ENCODE peak calls at places on chromosomes 2 and 18, in four cellular contexts. Z is stomach, S is lung, A is GM12878. X is an unnamed sample.

GRCh38 chr18:13266208-13267100 is 47.9 kb downstream of the LDLRAD4 start:
- DNase-seq in Z (no peak), S (no peak), A (no peak), X (no peak)

GRCh38 chr2:109472331-109473005 is 141.3 kb downstream of the SEPTIN10 start:
- DNase-seq in Z (no peak), S (no peak), A (no peak), X (no peak)

GRCh38 chr2:20706217-20706616 is 39.3 kb downstream of the GDF7 start:
- DNase-seq in Z (no peak), S (no peak), A (no peak), X (no peak)

GRCh38 chr2:38371235-38371634 is 5.8 kb downstream of the ATL2 start:
- DNase-seq in Z (no peak), S (no peak), A (no peak), X (no peak)

GRCh38 chr2:142714600-142714999 is 162.9 kb upstream of the KYNU start:
- DNase-seq in Z (no peak), S (no peak), A (no peak), X (no peak)

GRCh38 chr2:135052997-135053474 is 944 bp downstream of the RAB3GAP1 start:
- DNase-seq in Z (no peak), S (no peak), A (no peak), X (peak; percentile 8)

GRCh38 chr18:44502790-44503189 is 177.9 kb upstream of the SETBP1 start:
- DNase-seq in Z (no peak), S (no peak), A (no peak), X (no peak)

GRCh38 chr2:70553334-70553583 is 367 bp downstream of the TGFA start:
- DNase-seq in Z (peak; percentile 62), S (peak; percentile 48), A (no peak), X (peak; percentile 75)

GRCh38 chr2:96762529-96763253 is 2.0 kb downstream of the CNNM4 start:
- DNase-seq in Z (no peak), S (no peak), A (no peak), X (peak; percentile 79)

GRCh38 chr2:222950886-222951285 is 90.0 kb downstream of the ACSL3 start:
- DNase-seq in Z (no peak), S (no peak), A (no peak), X (no peak)

GRCh38 chr2:241776336-241777166 is at the start of gene GAL3ST2:
- DNase-seq in Z (no peak), S (peak; percentile 21), A (no peak), X (no peak)

GRCh38 chr18:79486356-79487197 is 90.8 kb downstream of the NFATC1 start:
- DNase-seq in Z (no peak), S (no peak), A (no peak), X (no peak)

GRCh38 chr2:157911646-157912217 is 35.6 kb upstream of the ACVR1 start:
- DNase-seq in Z (no peak), S (no peak), A (no peak), X (no peak)

GRCh38 chr2:235129856-235130255 is 178.0 kb downstream of the SH3BP4 start:
- DNase-seq in Z (no peak), S (no peak), A (no peak), X (no peak)

GRCh38 chr2:225337183-225337582 is 62.3 kb upstream of the NYAP2 start:
- DNase-seq in Z (no peak), S (no peak), A (no peak), X (peak; percentile 35)

GRCh38 chr2:159146930-159147666 is 139.4 kb downstream of the WDSUB1 start:
- DNase-seq in Z (peak; percentile 67), S (peak; percentile 62), A (no peak), X (no peak)

DNA sequence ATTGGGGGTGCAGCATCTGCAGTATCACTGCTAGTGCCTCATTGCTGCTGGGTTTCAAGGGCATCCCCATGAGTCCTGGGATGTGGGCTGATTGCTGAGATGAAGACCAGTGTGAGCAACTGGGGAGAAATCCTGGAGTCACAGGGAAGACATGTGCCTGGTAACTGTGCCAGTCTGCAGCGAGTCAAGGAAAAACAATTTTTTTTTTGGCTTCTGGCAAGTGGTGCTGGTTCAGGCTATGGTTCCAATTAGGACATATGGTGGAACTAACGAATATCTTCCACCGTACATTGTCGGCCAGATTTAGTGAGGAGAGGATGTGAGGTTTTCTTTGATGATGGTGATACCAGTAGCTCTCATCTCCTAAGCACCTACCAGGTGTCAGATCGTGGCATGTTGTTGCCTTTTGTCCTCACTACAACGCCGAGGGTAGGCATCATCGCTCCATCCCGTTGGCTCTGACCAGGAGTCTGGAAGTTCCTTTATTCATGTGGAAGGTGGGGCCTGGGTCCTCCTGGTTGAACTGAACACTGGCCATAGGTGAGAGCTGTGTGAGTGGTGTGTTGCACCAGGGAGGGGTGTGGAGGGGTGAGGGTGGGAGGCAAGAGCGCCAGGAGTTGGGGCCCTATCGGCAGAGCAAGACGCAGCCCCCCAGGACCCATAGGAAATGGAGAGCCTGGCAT is 118.0 kb upstream of the HS6ST1 start:
- DNase-seq in Z (no peak), S (no peak), A (no peak), X (no peak)
- H3K4me3 ChIP-seq in Z (no peak overlapping the region), S (no peak overlapping the region), A (no peak overlapping the region), X (no peak overlapping the region)

GRCh38 chr2:88199912-88200682 is 30.0 kb downstream of the THNSL2 start:
- DNase-seq in Z (peak; percentile 34), S (peak; percentile 38), A (no peak), X (peak; percentile 77)
- H3K4me3 ChIP-seq in Z (no peak overlapping the region), S (no peak overlapping the region), A (no peak overlapping the region), X (peak overlapping the region; percentile 42)

GRCh38 chr2:174053784-174054183 is 88.6 kb upstream of the SP3 start:
- DNase-seq in Z (no peak), S (no peak), A (no peak), X (peak; percentile 82)
- H3K4me3 ChIP-seq in Z (no peak overlapping the region), S (no peak overlapping the region), A (no peak overlapping the region), X (peak overlapping the region; percentile 50)

GRCh38 chr2:74441111-74441689 is 537 bp downstream of the RTKN start:
- DNase-seq in Z (no peak), S (no peak), A (no peak), X (peak; percentile 45)
- H3K4me3 ChIP-seq in Z (peak overlapping the region; percentile 55), S (peak overlapping the region; percentile 42), A (no peak overlapping the region), X (peak overlapping the region; percentile 96)

GRCh38 chr18:35507623-35508022 is 9.9 kb upstream of the INO80C start:
- DNase-seq in Z (no peak), S (no peak), A (no peak), X (no peak)
- H3K4me3 ChIP-seq in Z (no peak overlapping the region), S (no peak overlapping the region), A (no peak overlapping the region), X (no peak overlapping the region)

GRCh38 chr2:132668189-132668833 is 1.7 kb downstream of the LYPD1 start:
- DNase-seq in Z (no peak), S (no peak), A (no peak), X (peak; percentile 71)
- H3K4me3 ChIP-seq in Z (peak overlapping the region; percentile 60), S (no peak overlapping the region), A (no peak overlapping the region), X (peak overlapping the region; percentile 79)

GRCh38 chr2:172137943-172138342 is 35.2 kb upstream of the DLX2 start:
- DNase-seq in Z (no peak), S (no peak), A (no peak), X (no peak)
- H3K4me3 ChIP-seq in Z (no peak overlapping the region), S (no peak overlapping the region), A (no peak overlapping the region), X (no peak overlapping the region)

DNA sequence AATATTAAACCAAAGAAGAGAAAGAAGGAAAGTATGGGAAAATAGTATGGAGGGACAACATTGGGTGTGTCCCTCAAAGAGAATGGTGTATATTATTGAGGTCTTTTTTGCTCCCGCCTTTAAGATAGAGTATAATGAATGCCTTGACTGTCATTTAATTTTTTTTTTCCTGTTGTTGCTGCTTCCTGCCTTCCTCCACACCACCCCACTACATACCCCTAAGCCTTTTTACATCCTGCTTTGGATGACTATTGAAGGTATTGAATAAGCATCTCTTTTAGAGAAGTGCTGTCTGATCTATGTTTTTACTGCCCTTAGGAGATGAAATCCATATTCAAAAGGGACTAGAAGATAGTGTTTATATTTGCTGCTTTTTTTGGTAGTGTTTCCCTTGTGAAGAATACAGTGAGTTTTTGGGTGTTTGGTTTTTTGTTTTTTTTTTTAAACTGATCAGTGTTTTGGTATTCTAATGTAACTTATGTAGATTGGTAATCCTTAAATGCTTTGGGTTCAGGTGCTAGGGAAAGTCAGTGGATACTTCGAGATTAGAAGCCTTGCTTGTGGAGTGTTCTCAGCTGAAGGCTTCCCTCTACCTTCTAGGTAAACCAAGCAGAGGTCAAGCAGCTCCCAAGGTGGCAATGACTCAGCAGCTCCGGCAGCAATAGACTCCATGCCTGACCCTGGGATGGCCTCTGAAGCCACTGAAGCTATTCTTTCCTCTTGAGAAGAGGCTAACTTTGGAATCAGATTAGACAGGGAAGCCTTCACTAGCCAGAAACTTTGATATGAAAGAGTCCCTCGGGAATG is 5.0 kb downstream of the FZD7 start:
- DNase-seq in Z (no peak), S (no peak), A (no peak), X (peak; percentile 67)
- H3K4me3 ChIP-seq in Z (no peak overlapping the region), S (no peak overlapping the region), A (no peak overlapping the region), X (peak overlapping the region; percentile 97)

GRCh38 chr2:236177967-236178909 is 10.1 kb upstream of the GBX2 start:
- DNase-seq in Z (peak; percentile 60), S (peak; percentile 41), A (no peak), X (peak; percentile 85)

GRCh38 chr2:236176417-236176816 is 8.2 kb upstream of the GBX2 start:
- DNase-seq in Z (no peak), S (no peak), A (no peak), X (peak; percentile 81)

GRCh38 chr2:236176951-236177350 is 8.8 kb upstream of the GBX2 start:
- DNase-seq in Z (no peak), S (no peak), A (no peak), X (no peak)

GRCh38 chr2:236178921-236179652 is 10.9 kb upstream of the GBX2 start:
- DNase-seq in Z (no peak), S (no peak), A (no peak), X (peak; percentile 63)

GRCh38 chr2:236177604-236177966 is 9.4 kb upstream of the GBX2 start:
- DNase-seq in Z (no peak), S (no peak), A (no peak), X (peak; percentile 91)
- H3K4me3 ChIP-seq in Z (peak overlapping the region; percentile 40), S (no peak overlapping the region), A (no peak overlapping the region), X (peak overlapping the region; percentile 56)

GRCh38 chr2:178273787-178274360 is 79.6 kb downstream of the OSBPL6 start:
- DNase-seq in Z (no peak), S (no peak), A (no peak), X (no peak)

GRCh38 chr2:178271629-178272333 is 77.5 kb downstream of the OSBPL6 start:
- DNase-seq in Z (no peak), S (peak; percentile 41), A (no peak), X (no peak)

GRCh38 chr2:178277741-178278197 is 83.5 kb downstream of the OSBPL6 start:
- DNase-seq in Z (no peak), S (no peak), A (no peak), X (no peak)

GRCh38 chr2:178279142-178279541 is 84.8 kb downstream of the OSBPL6 start:
- DNase-seq in Z (no peak), S (no peak), A (no peak), X (peak; percentile 54)

GRCh38 chr2:178275600-178275999 is 81.3 kb downstream of the OSBPL6 start:
- DNase-seq in Z (no peak), S (no peak), A (no peak), X (no peak)
- H3K4me3 ChIP-seq in Z (no peak overlapping the region), S (no peak overlapping the region), A (no peak overlapping the region), X (no peak overlapping the region)

X was measured in GM23338.